ENCODE peak calls at places on chromosomes 6 and 20, in four cellular contexts. One of them, this sample, is unnamed.

GRCh38 chr6:29553268-29554057 is 6.1 kb downstream of the UBD start:
- DNase-seq in body of pancreas: peak
- DNase-seq in SHP77: no peak
- DNase-seq in BJ: no peak
- DNase-seq in this sample: peak

GRCh38 chr6:34730006-34730405 is 27.3 kb upstream of the SNRPC start:
- DNase-seq in body of pancreas: no peak
- DNase-seq in SHP77: no peak
- DNase-seq in BJ: no peak
- DNase-seq in this sample: no peak

GRCh38 chr6:49370518-49370917 is 92.5 kb downstream of the MMUT start:
- DNase-seq in SHP77: no peak
- DNase-seq in body of pancreas: no peak
- DNase-seq in BJ: no peak
- DNase-seq in this sample: no peak

GRCh38 chr6:1481326-1481725 is 92.0 kb downstream of the FOXF2 start:
- DNase-seq in SHP77: no peak
- DNase-seq in body of pancreas: no peak
- DNase-seq in BJ: peak
- DNase-seq in this sample: no peak

GRCh38 chr20:56801991-56802740 is 173.1 kb downstream of the TFAP2C start:
- DNase-seq in body of pancreas: no peak
- DNase-seq in BJ: no peak
- DNase-seq in SHP77: no peak
- DNase-seq in this sample: no peak

GRCh38 chr6:16625319-16626240 is 135.7 kb downstream of the ATXN1 start:
- DNase-seq in BJ: no peak
- DNase-seq in body of pancreas: no peak
- DNase-seq in SHP77: no peak
- DNase-seq in this sample: no peak

GRCh38 chr20:33251496-33251895 is 15.7 kb downstream of the BPIFA1 start:
- DNase-seq in BJ: no peak
- DNase-seq in body of pancreas: no peak
- DNase-seq in SHP77: no peak
- DNase-seq in this sample: no peak

GRCh38 chr6:17432356-17432755 is 39.0 kb downstream of the CAP2 start:
- DNase-seq in body of pancreas: no peak
- DNase-seq in SHP77: no peak
- DNase-seq in BJ: no peak
- DNase-seq in this sample: no peak

GRCh38 chr20:47782920-47783552 is 2.2 kb downstream of the SULF2 start:
- DNase-seq in SHP77: no peak
- DNase-seq in body of pancreas: no peak
- DNase-seq in BJ: no peak
- DNase-seq in this sample: no peak

GRCh38 chr6:123380257-123380656 is 256.5 kb downstream of the TRDN start:
- DNase-seq in BJ: no peak
- DNase-seq in body of pancreas: no peak
- DNase-seq in SHP77: peak
- DNase-seq in this sample: no peak

GRCh38 chr6:53241936-53242335 is 93.3 kb upstream of the GCM1 start:
- DNase-seq in BJ: no peak
- DNase-seq in SHP77: no peak
- DNase-seq in body of pancreas: no peak
- DNase-seq in this sample: peak

GRCh38 chr6:149895702-149896310 is 2.1 kb downstream of the RAET1E start:
- DNase-seq in BJ: no peak
- DNase-seq in SHP77: peak
- DNase-seq in body of pancreas: peak
- DNase-seq in this sample: peak

GRCh38 chr20:58010186-58010585 is 218.3 kb downstream of the ANKRD60 start:
- DNase-seq in BJ: no peak
- DNase-seq in SHP77: no peak
- DNase-seq in body of pancreas: no peak
- DNase-seq in this sample: no peak

GRCh38 chr6:6701864-6702263 is 113.3 kb downstream of the LY86 start:
- DNase-seq in body of pancreas: no peak
- DNase-seq in BJ: no peak
- DNase-seq in SHP77: peak
- DNase-seq in this sample: no peak

GRCh38 chr20:44736170-44737021 is 9.3 kb upstream of the KCNK15 start:
- DNase-seq in body of pancreas: peak
- DNase-seq in BJ: no peak
- DNase-seq in SHP77: peak
- DNase-seq in this sample: peak

GRCh38 chr6:133017581-133017980 is 203.2 kb downstream of the RPS12 start:
- DNase-seq in SHP77: no peak
- DNase-seq in body of pancreas: no peak
- DNase-seq in BJ: no peak
- DNase-seq in this sample: no peak

GRCh38 chr6:36677059-36677749 is 1.3 kb upstream of the CDKN1A start:
- DNase-seq in body of pancreas: no peak
- DNase-seq in SHP77: no peak
- DNase-seq in BJ: no peak
- DNase-seq in this sample: no peak

GRCh38 chr20:2693286-2693995 is 861 bp downstream of the EBF4 start:
- DNase-seq in SHP77: no peak
- DNase-seq in BJ: no peak
- DNase-seq in body of pancreas: peak
- DNase-seq in this sample: no peak

GRCh38 chr6:63560806-63561672 is 11.2 kb upstream of the LOC128125822 start:
- DNase-seq in BJ: no peak
- DNase-seq in body of pancreas: no peak
- DNase-seq in SHP77: no peak
- DNase-seq in this sample: no peak

GRCh38 chr6:105112577-105112976 is 67.2 kb downstream of the POPDC3 start:
- DNase-seq in BJ: no peak
- DNase-seq in SHP77: no peak
- DNase-seq in body of pancreas: no peak
- DNase-seq in this sample: no peak

GRCh38 chr6:68638225-68638900 is 3.3 kb downstream of the ADGRB3 start:
- DNase-seq in body of pancreas: peak
- DNase-seq in BJ: no peak
- DNase-seq in SHP77: no peak
- DNase-seq in this sample: no peak

GRCh38 chr6:15252205-15252604 is 6.3 kb downstream of the JARID2 start:
- DNase-seq in SHP77: no peak
- DNase-seq in BJ: no peak
- DNase-seq in body of pancreas: no peak
- DNase-seq in this sample: no peak

GRCh38 chr6:117505337-117505736 is 22.9 kb downstream of the DCBLD1 start:
- DNase-seq in SHP77: no peak
- DNase-seq in BJ: no peak
- DNase-seq in body of pancreas: no peak
- DNase-seq in this sample: no peak

GRCh38 chr6:392441-393390 is 1.2 kb downstream of the IRF4 start:
- DNase-seq in body of pancreas: no peak
- DNase-seq in BJ: no peak
- DNase-seq in SHP77: no peak
- DNase-seq in this sample: no peak

GRCh38 chr20:42741906-42742305 is 447.8 kb downstream of the PTPRT start:
- DNase-seq in SHP77: no peak
- DNase-seq in BJ: no peak
- DNase-seq in body of pancreas: no peak
- DNase-seq in this sample: no peak

GRCh38 chr20:53258741-53259140 is 286.6 kb downstream of the TSHZ2 start:
- DNase-seq in SHP77: no peak
- DNase-seq in BJ: no peak
- DNase-seq in body of pancreas: no peak
- DNase-seq in this sample: no peak

GRCh38 chr20:58378704-58379103 is 10.3 kb upstream of the VAPB start:
- DNase-seq in body of pancreas: no peak
- DNase-seq in SHP77: no peak
- DNase-seq in BJ: no peak
- DNase-seq in this sample: no peak

GRCh38 chr20:35630636-35631035 is 15.0 kb downstream of the SPAG4 start:
- DNase-seq in body of pancreas: no peak
- DNase-seq in SHP77: no peak
- DNase-seq in BJ: no peak
- DNase-seq in this sample: no peak

GRCh38 chr20:2379511-2380229 is 1.0 kb upstream of the TGM6 start:
- DNase-seq in body of pancreas: no peak
- DNase-seq in SHP77: no peak
- DNase-seq in BJ: no peak
- DNase-seq in this sample: no peak

GRCh38 chr6:15313367-15313766 is 67.5 kb downstream of the JARID2 start:
- DNase-seq in body of pancreas: peak
- DNase-seq in SHP77: no peak
- DNase-seq in BJ: no peak
- DNase-seq in this sample: peak

GRCh38 chr20:3889489-3890409 is 562 bp downstream of the PANK2 start:
- DNase-seq in BJ: no peak
- DNase-seq in SHP77: no peak
- DNase-seq in body of pancreas: peak
- DNase-seq in this sample: peak

This sample was measured in lung.